ENCODE peak calls at places on chromosomes 4 and X, in seven cellular contexts. One of them, this sample, is unnamed.

GRCh38 chr4:126888968-126889367 is 743.8 kb upstream of the INTU start:
- DNase-seq in GM10248: no peak
- DNase-seq in cardiac muscle cell: no peak
- DNase-seq in omental fat pad: no peak
- DNase-seq in cardiac fibroblast: peak; percentile 61
- DNase-seq in AG04449: peak; percentile 56
- DNase-seq in MCF 10A: no peak
- DNase-seq in this sample: no peak

GRCh38 chr4:47705326-47705981 is 132.4 kb downstream of the CORIN start:
- DNase-seq in AG04449: no peak
- DNase-seq in MCF 10A: peak; percentile 32
- DNase-seq in GM10248: peak; percentile 32
- DNase-seq in cardiac fibroblast: peak; percentile 51
- DNase-seq in omental fat pad: no peak
- DNase-seq in cardiac muscle cell: peak; percentile 66
- DNase-seq in this sample: peak; percentile 44

GRCh38 chrX:147884958-147885357 is 26.8 kb upstream of the FMR1 start:
- DNase-seq in AG04449: no peak
- DNase-seq in GM10248: no peak
- DNase-seq in cardiac muscle cell: no peak
- DNase-seq in omental fat pad: no peak
- DNase-seq in MCF 10A: peak; percentile 64
- DNase-seq in cardiac fibroblast: peak; percentile 15
- DNase-seq in this sample: no peak

GRCh38 chr4:102713096-102713495 is 47.7 kb downstream of the MANBA start:
- DNase-seq in MCF 10A: no peak
- DNase-seq in omental fat pad: no peak
- DNase-seq in cardiac fibroblast: peak; percentile 33
- DNase-seq in GM10248: no peak
- DNase-seq in cardiac muscle cell: peak; percentile 51
- DNase-seq in AG04449: no peak
- DNase-seq in this sample: no peak

GRCh38 chr4:109432676-109433075 is 939 bp upstream of the SEC24B start:
- DNase-seq in AG04449: peak; percentile 77
- DNase-seq in GM10248: no peak
- DNase-seq in cardiac muscle cell: no peak
- DNase-seq in MCF 10A: peak; percentile 52
- DNase-seq in cardiac fibroblast: peak; percentile 84
- DNase-seq in omental fat pad: no peak
- DNase-seq in this sample: no peak

GRCh38 chr4:44162538-44163270 is 285.9 kb downstream of the KCTD8 start:
- DNase-seq in cardiac muscle cell: no peak
- DNase-seq in MCF 10A: no peak
- DNase-seq in omental fat pad: no peak
- DNase-seq in GM10248: no peak
- DNase-seq in AG04449: no peak
- DNase-seq in cardiac fibroblast: no peak
- DNase-seq in this sample: no peak

GRCh38 chrX:40314070-40314469 is 216.3 kb upstream of the BCOR start:
- DNase-seq in cardiac muscle cell: peak; percentile 18
- DNase-seq in MCF 10A: no peak
- DNase-seq in AG04449: no peak
- DNase-seq in omental fat pad: no peak
- DNase-seq in GM10248: no peak
- DNase-seq in cardiac fibroblast: no peak
- DNase-seq in this sample: no peak

GRCh38 chrX:56564921-56565861 is 1.8 kb downstream of the UBQLN2 start:
- DNase-seq in cardiac muscle cell: peak; percentile 2
- DNase-seq in cardiac fibroblast: no peak
- DNase-seq in omental fat pad: no peak
- DNase-seq in AG04449: no peak
- DNase-seq in MCF 10A: no peak
- DNase-seq in GM10248: no peak
- DNase-seq in this sample: no peak

GRCh38 chrX:3791449-3791848 is 78.0 kb upstream of the PRKX start:
- DNase-seq in GM10248: no peak
- DNase-seq in MCF 10A: no peak
- DNase-seq in cardiac muscle cell: no peak
- DNase-seq in cardiac fibroblast: no peak
- DNase-seq in omental fat pad: no peak
- DNase-seq in AG04449: no peak
- DNase-seq in this sample: no peak

GRCh38 chr4:175369087-175369486 is 443.0 kb downstream of the GPM6A start:
- DNase-seq in omental fat pad: no peak
- DNase-seq in AG04449: no peak
- DNase-seq in MCF 10A: no peak
- DNase-seq in cardiac fibroblast: peak; percentile 64
- DNase-seq in cardiac muscle cell: no peak
- DNase-seq in GM10248: no peak
- DNase-seq in this sample: no peak

GRCh38 chr4:7362862-7363430 is 71.8 kb downstream of the PSAPL1 start:
- DNase-seq in omental fat pad: no peak
- DNase-seq in GM10248: no peak
- DNase-seq in AG04449: no peak
- DNase-seq in cardiac muscle cell: no peak
- DNase-seq in MCF 10A: no peak
- DNase-seq in cardiac fibroblast: no peak
- DNase-seq in this sample: no peak

GRCh38 chr4:7365472-7366179 is 69.1 kb downstream of the PSAPL1 start:
- DNase-seq in cardiac fibroblast: no peak
- DNase-seq in cardiac muscle cell: no peak
- DNase-seq in GM10248: no peak
- DNase-seq in omental fat pad: no peak
- DNase-seq in MCF 10A: no peak
- DNase-seq in AG04449: no peak
- DNase-seq in this sample: no peak

GRCh38 chr4:7366180-7366957 is 68.4 kb downstream of the PSAPL1 start:
- DNase-seq in cardiac fibroblast: no peak
- DNase-seq in cardiac muscle cell: no peak
- DNase-seq in omental fat pad: no peak
- DNase-seq in GM10248: no peak
- DNase-seq in AG04449: no peak
- DNase-seq in MCF 10A: no peak
- DNase-seq in this sample: no peak

GRCh38 chr4:7366958-7367353 is 67.8 kb downstream of the PSAPL1 start:
- DNase-seq in AG04449: no peak
- DNase-seq in GM10248: no peak
- DNase-seq in cardiac fibroblast: no peak
- DNase-seq in omental fat pad: no peak
- DNase-seq in cardiac muscle cell: no peak
- DNase-seq in MCF 10A: no peak
- DNase-seq in this sample: no peak

GRCh38 chr4:7364979-7365378 is 69.8 kb downstream of the PSAPL1 start:
- DNase-seq in MCF 10A: no peak
- DNase-seq in AG04449: no peak
- DNase-seq in GM10248: no peak
- DNase-seq in omental fat pad: no peak
- DNase-seq in cardiac muscle cell: peak; percentile 56
- DNase-seq in cardiac fibroblast: no peak
- DNase-seq in this sample: no peak
- TF ChIP-seq CTCF in MCF 10A: no peak
- TF ChIP-seq CTCF in AG04449: no peak
- TF ChIP-seq CTCF in GM10248: no peak
- TF ChIP-seq CTCF in omental fat pad: no peak
- TF ChIP-seq CTCF in cardiac muscle cell: no peak
- TF ChIP-seq CTCF in cardiac fibroblast: no peak
- TF ChIP-seq CTCF in this sample: no peak

GRCh38 chrX:103367502-103367901 is 8.8 kb upstream of the BEX3 start:
- DNase-seq in cardiac fibroblast: no peak
- DNase-seq in GM10248: no peak
- DNase-seq in AG04449: no peak
- DNase-seq in MCF 10A: peak; percentile 23
- DNase-seq in cardiac muscle cell: no peak
- DNase-seq in omental fat pad: no peak
- DNase-seq in this sample: no peak
- TF ChIP-seq CTCF in cardiac fibroblast: no peak
- TF ChIP-seq CTCF in GM10248: no peak
- TF ChIP-seq CTCF in AG04449: no peak
- TF ChIP-seq CTCF in MCF 10A: no peak
- TF ChIP-seq CTCF in cardiac muscle cell: no peak
- TF ChIP-seq CTCF in omental fat pad: no peak
- TF ChIP-seq CTCF in this sample: no peak

DNA sequence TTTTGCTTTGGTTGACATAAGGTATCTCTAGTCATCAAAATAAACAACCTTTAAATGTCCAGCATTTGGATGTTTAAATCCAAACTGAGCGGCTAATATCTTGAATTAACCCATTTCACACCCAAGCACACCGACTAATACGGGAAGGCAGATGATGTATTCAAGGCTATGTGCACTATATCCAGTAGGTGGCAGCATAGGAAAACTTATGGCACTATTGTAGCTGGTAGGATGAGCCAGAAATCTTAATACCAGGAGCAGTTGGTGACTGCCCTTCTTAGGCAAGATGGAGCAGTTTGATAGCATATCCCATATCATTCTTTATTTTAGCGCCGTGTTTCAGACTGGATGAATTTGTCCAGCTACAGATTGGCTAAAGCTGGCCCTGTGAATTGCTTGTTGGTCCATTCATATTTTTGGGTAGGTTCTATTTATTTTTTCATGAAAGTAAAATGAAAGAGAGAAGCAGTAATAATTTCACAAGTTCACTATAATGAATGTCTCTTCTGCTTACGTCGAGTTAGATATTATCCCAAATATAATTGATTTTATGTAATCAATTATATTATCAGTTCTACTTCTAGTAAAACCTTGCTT is 24.4 kb downstream of the UCHL1 start:
- DNase-seq in omental fat pad: no peak
- DNase-seq in cardiac fibroblast: peak; percentile 88
- DNase-seq in GM10248: peak; percentile 77
- DNase-seq in MCF 10A: peak; percentile 91
- DNase-seq in AG04449: peak; percentile 42
- DNase-seq in cardiac muscle cell: peak; percentile 83
- DNase-seq in this sample: peak; percentile 78
- TF ChIP-seq CTCF in omental fat pad: no peak
- TF ChIP-seq CTCF in cardiac fibroblast: peak; percentile 76
- TF ChIP-seq CTCF in GM10248: peak; percentile 77
- TF ChIP-seq CTCF in MCF 10A: peak; percentile 83
- TF ChIP-seq CTCF in AG04449: peak; percentile 65
- TF ChIP-seq CTCF in cardiac muscle cell: peak; percentile 79
- TF ChIP-seq CTCF in this sample: peak; percentile 85

DNA sequence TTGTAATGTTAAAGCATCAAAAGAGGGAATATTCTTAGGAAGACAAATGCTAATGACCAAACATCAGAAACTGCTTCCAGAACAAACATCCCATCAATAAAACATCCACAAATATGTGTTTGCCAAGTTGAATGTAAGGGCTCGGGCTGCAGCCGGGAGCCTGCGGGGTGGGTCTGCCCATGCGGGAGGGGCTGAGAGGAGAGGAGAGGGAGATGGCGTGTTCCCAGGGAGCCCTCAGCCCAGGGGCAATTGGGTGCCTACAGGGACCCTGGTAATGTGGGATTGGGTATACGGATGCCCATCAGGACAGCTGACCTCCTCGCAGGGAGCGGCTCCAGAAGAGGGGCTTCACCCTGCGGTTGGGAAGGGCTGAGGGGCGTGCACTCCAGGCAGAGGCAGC is 38.4 kb upstream of the PSAPL1 start:
- DNase-seq in GM10248: no peak
- DNase-seq in omental fat pad: no peak
- DNase-seq in cardiac muscle cell: no peak
- DNase-seq in MCF 10A: no peak
- DNase-seq in cardiac fibroblast: no peak
- DNase-seq in AG04449: no peak
- DNase-seq in this sample: no peak
- TF ChIP-seq CTCF in GM10248: no peak
- TF ChIP-seq CTCF in omental fat pad: no peak
- TF ChIP-seq CTCF in cardiac muscle cell: no peak
- TF ChIP-seq CTCF in MCF 10A: no peak
- TF ChIP-seq CTCF in cardiac fibroblast: no peak
- TF ChIP-seq CTCF in AG04449: no peak
- TF ChIP-seq CTCF in this sample: no peak

GRCh38 chr4:187204389-187204920 is 480.8 kb upstream of the FAT1 start:
- DNase-seq in cardiac fibroblast: no peak
- DNase-seq in AG04449: no peak
- DNase-seq in MCF 10A: no peak
- DNase-seq in cardiac muscle cell: no peak
- DNase-seq in GM10248: no peak
- DNase-seq in omental fat pad: no peak
- DNase-seq in this sample: no peak

GRCh38 chr4:187215438-187215837 is 491.8 kb upstream of the FAT1 start:
- DNase-seq in GM10248: no peak
- DNase-seq in MCF 10A: no peak
- DNase-seq in cardiac muscle cell: no peak
- DNase-seq in cardiac fibroblast: no peak
- DNase-seq in omental fat pad: no peak
- DNase-seq in AG04449: no peak
- DNase-seq in this sample: no peak

GRCh38 chr4:187207931-187208330 is 484.3 kb upstream of the FAT1 start:
- DNase-seq in cardiac fibroblast: no peak
- DNase-seq in omental fat pad: no peak
- DNase-seq in GM10248: no peak
- DNase-seq in AG04449: no peak
- DNase-seq in MCF 10A: no peak
- DNase-seq in cardiac muscle cell: no peak
- DNase-seq in this sample: no peak

GRCh38 chr4:187208641-187209040 is 485.0 kb upstream of the FAT1 start:
- DNase-seq in omental fat pad: no peak
- DNase-seq in AG04449: no peak
- DNase-seq in MCF 10A: no peak
- DNase-seq in cardiac fibroblast: no peak
- DNase-seq in cardiac muscle cell: no peak
- DNase-seq in GM10248: no peak
- DNase-seq in this sample: no peak

GRCh38 chr4:187209921-187210613 is 486.4 kb upstream of the FAT1 start:
- DNase-seq in cardiac fibroblast: peak; percentile 49
- DNase-seq in MCF 10A: no peak
- DNase-seq in AG04449: peak; percentile 62
- DNase-seq in cardiac muscle cell: no peak
- DNase-seq in GM10248: no peak
- DNase-seq in omental fat pad: no peak
- DNase-seq in this sample: no peak
- TF ChIP-seq CTCF in cardiac fibroblast: no peak
- TF ChIP-seq CTCF in MCF 10A: no peak
- TF ChIP-seq CTCF in AG04449: no peak
- TF ChIP-seq CTCF in cardiac muscle cell: no peak
- TF ChIP-seq CTCF in GM10248: no peak
- TF ChIP-seq CTCF in omental fat pad: no peak
- TF ChIP-seq CTCF in this sample: no peak

This sample was measured in GM13976.